ENCODE peak calls at places on chromosomes 5 and 9, in eight cellular contexts. J is ovary, A is stomach, O is tibial nerve, S is right lobe of liver, F is breast epithelium, H is IMR-90, D is uterus. K is an unnamed sample. For H3K4me1, the result is how much of the 10 kb centered on the place peaks cover.

GRCh38 chr5:130471-131175 is 38.7 kb downstream of the PLEKHG4B start:
- DNase-seq in F (no peak), J (no peak), H (peak), S (no peak), D (no peak), O (no peak), A (no peak), K (no peak)

GRCh38 chr5:103582364-103582763 is 19.8 kb upstream of the NUDT12 start:
- DNase-seq in O (no peak), D (no peak), S (no peak), F (no peak), J (no peak), H (peak), A (no peak), K (no peak)

GRCh38 chr5:55154893-55155292 is 5.1 kb upstream of the GPX8 start:
- DNase-seq in O (no peak), J (no peak), D (no peak), H (peak), A (no peak), S (no peak), F (no peak), K (no peak)

GRCh38 chr9:80208662-80209061 is 636.9 kb downstream of the TLE4 start:
- DNase-seq in A (no peak), H (no peak), O (no peak), S (no peak), F (no peak), J (no peak), D (no peak), K (no peak)

GRCh38 chr5:109411627-109412026 is 1.9 kb upstream of the PJA2 start:
- DNase-seq in H (peak), J (no peak), S (no peak), A (no peak), F (no peak), O (no peak), D (no peak), K (no peak)

GRCh38 chr9:12972608-12973589 is 198.1 kb downstream of the LURAP1L start:
- DNase-seq in A (peak), S (peak), D (no peak), J (no peak), O (no peak), H (no peak), F (peak), K (no peak)

GRCh38 chr9:92970467-92970923 is 23.2 kb downstream of the FGD3 start:
- DNase-seq in O (no peak), F (no peak), H (peak), D (no peak), S (no peak), J (no peak), A (peak), K (no peak)

GRCh38 chr9:4225291-4226119 is 74.4 kb downstream of the GLIS3 start:
- DNase-seq in J (no peak), S (no peak), D (no peak), A (no peak), O (no peak), F (no peak), H (peak), K (no peak)

GRCh38 chr9:95008151-95008771 is 281.8 kb downstream of the AOPEP start:
- DNase-seq in F (no peak), J (no peak), O (no peak), A (no peak), D (no peak), S (no peak), H (no peak), K (no peak)

GRCh38 chr9:136808781-136809158 is 1.0 kb downstream of the RABL6 start:
- DNase-seq in J (no peak), S (no peak), O (no peak), F (no peak), A (no peak), D (no peak), H (peak), K (no peak)

GRCh38 chr5:79081779-79082178 is 12.2 kb downstream of the BHMT2 start:
- DNase-seq in F (no peak), S (peak), H (no peak), A (no peak), D (no peak), J (no peak), O (no peak), K (no peak)

GRCh38 chr5:177447611-177448243 is 1.1 kb downstream of the PRR7 start:
- DNase-seq in O (no peak), H (peak), D (peak), J (no peak), A (peak), F (peak), S (peak), K (no peak)

GRCh38 chr9:97990259-97990658 is 7.1 kb downstream of the ANP32B start:
- DNase-seq in F (no peak), S (no peak), H (peak), D (no peak), O (no peak), A (no peak), J (no peak), K (no peak)

GRCh38 chr9:119164716-119165115 is 204.5 kb downstream of the BRINP1 start:
- DNase-seq in J (no peak), D (no peak), O (no peak), F (no peak), H (no peak), S (no peak), A (no peak), K (no peak)

GRCh38 chr5:136396886-136397285 is 31.5 kb upstream of the TRPC7 start:
- DNase-seq in D (no peak), A (no peak), F (no peak), O (no peak), H (no peak), S (no peak), J (no peak), K (no peak)

GRCh38 chr9:111798786-111799185 is 4.0 kb upstream of the SHOC1 start:
- DNase-seq in O (no peak), S (no peak), A (no peak), H (peak), J (no peak), D (no peak), F (no peak), K (no peak)

GRCh38 chr9:86940774-86941173 is 6.5 kb downstream of the GAS1 start:
- DNase-seq in H (no peak), J (no peak), D (no peak), F (no peak), A (no peak), O (no peak), S (no peak), K (no peak)

GRCh38 chr9:89635816-89636215 is 31.0 kb downstream of the GADD45G start:
- DNase-seq in D (no peak), A (no peak), H (no peak), J (no peak), O (no peak), F (no peak), S (no peak), K (peak)

GRCh38 chr9:130935660-130936271 is 3.3 kb downstream of the FIBCD1 start:
- DNase-seq in H (peak), O (no peak), J (no peak), F (no peak), S (no peak), A (no peak), D (no peak), K (no peak)

GRCh38 chr5:54904425-54904824 is 81.0 kb downstream of the ESM1 start:
- DNase-seq in O (no peak), A (no peak), H (peak), F (no peak), J (no peak), D (no peak), S (no peak), K (no peak)

GRCh38 chr5:3155029-3155428 is 403.6 kb upstream of the IRX2 start:
- DNase-seq in S (no peak), F (no peak), H (no peak), O (no peak), A (no peak), D (no peak), J (no peak), K (no peak)

GRCh38 chr9:130660683-130661460 is 3.5 kb upstream of the PRDM12 start:
- DNase-seq in O (no peak), S (no peak), D (no peak), F (no peak), J (no peak), H (no peak), A (no peak), K (no peak)

GRCh38 chr5:124453221-124454032 is 293.0 kb downstream of the ZNF608 start:
- DNase-seq in D (no peak), A (no peak), S (no peak), F (no peak), O (no peak), H (peak), J (no peak), K (no peak)

GRCh38 chr9:135224921-135225541 is 137.6 kb downstream of the OLFM1 start:
- DNase-seq in J (no peak), S (peak), D (no peak), A (no peak), H (no peak), F (no peak), O (no peak), K (no peak)

GRCh38 chr5:180350711-180351110 is 2.4 kb downstream of the GFPT2 start:
- DNase-seq in H (no peak), A (no peak), F (no peak), J (no peak), D (no peak), O (no peak), S (no peak), K (no peak)

GRCh38 chr9:81083821-81084512 is 605.4 kb downstream of the TLE1 start:
- DNase-seq in J (no peak), D (no peak), F (no peak), A (no peak), S (no peak), H (peak), O (no peak), K (no peak)

GRCh38 chr5:92613546-92613945 is 967.5 kb downstream of the NR2F1-AS1 start:
- DNase-seq in F (no peak), A (no peak), H (peak), D (no peak), O (no peak), S (no peak), J (no peak), K (no peak)

GRCh38 chr5:149153751-149154610 is 12.7 kb downstream of the ABLIM3 start:
- DNase-seq in J (no peak), F (no peak), H (peak), A (no peak), O (no peak), S (peak), D (no peak), K (peak)

GRCh38 chr9:86282979-86283535 is 719 bp upstream of the ISCA1 start:
- DNase-seq in H (peak), S (no peak), O (no peak), J (no peak), D (no peak), A (no peak), F (no peak), K (no peak)

GRCh38 chr5:74412064-74412463 is 228.5 kb downstream of the ENC1 start:
- DNase-seq in J (no peak), F (no peak), D (no peak), O (no peak), H (no peak), A (no peak), S (no peak), K (no peak)

GRCh38 chr9:34072868-34073590 is 24.3 kb upstream of the UBAP2 start:
- DNase-seq in D (peak), O (no peak), S (no peak), J (peak), A (peak), H (peak), F (no peak), K (peak)

GRCh38 chr5:61603211-61603908 is 271.3 kb downstream of the ZSWIM6 start:
- DNase-seq in A (no peak), H (no peak), J (no peak), F (peak), O (no peak), D (no peak), S (peak), K (no peak)

GRCh38 chr5:43573058-43573457 is 16.2 kb upstream of the PAIP1 start:
- DNase-seq in J (no peak), D (no peak), A (no peak), F (no peak), S (no peak), H (peak), O (no peak), K (no peak)

GRCh38 chr9:76957258-76957657 is 51.3 kb upstream of the PRUNE2 start:
- DNase-seq in A (no peak), H (no peak), S (no peak), F (no peak), O (no peak), D (no peak), J (no peak), K (no peak)

GRCh38 chr5:154295551-154295950 is 105.0 kb downstream of the GALNT10 start:
- DNase-seq in H (no peak), A (no peak), J (no peak), F (no peak), O (no peak), D (no peak), S (no peak), K (no peak)

GRCh38 chr5:2810644-2811043 is 59.2 kb upstream of the IRX2 start:
- DNase-seq in S (no peak), D (no peak), H (no peak), F (no peak), A (no peak), O (no peak), J (no peak), K (no peak)

GRCh38 chr5:39209924-39210323 is 9.4 kb downstream of the FYB1 start:
- DNase-seq in O (no peak), S (no peak), J (no peak), A (peak), H (no peak), F (no peak), D (no peak), K (no peak)

GRCh38 chr5:73591698-73592501 is 26.4 kb downstream of the UTP15 start:
- DNase-seq in F (no peak), O (no peak), H (peak), S (no peak), J (no peak), D (no peak), A (no peak), K (no peak)

DNA sequence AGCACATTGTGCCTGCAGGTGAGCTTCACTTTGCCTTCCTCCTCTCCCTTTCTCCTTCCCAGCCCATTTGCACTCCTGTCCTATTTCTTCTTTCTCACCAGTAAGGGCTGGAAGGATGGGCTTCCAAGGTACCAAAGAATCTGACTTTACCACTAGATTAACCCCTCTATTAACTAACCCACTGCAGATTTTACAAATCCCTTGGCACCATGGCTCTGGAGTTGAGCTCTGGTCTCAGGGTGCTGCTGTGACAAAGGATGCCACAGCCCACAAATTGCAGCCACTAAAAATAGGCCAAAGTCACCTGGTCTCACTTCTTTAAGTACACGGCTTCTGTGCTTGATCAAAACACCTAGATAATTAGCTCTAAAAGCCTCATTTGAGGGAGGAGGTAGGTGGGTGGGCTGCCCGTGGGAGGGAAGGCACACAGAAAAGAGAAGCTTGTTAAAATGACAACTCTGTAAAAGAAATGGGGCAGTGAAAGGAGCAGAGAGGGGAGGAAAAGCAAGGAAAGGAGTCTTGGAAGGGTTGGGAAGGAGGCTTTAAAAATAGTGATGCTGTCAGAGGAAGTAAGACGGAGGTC is 327.4 kb downstream of the DRD1 start:
- DNase-seq in J (no peak), A (no peak), D (no peak), O (no peak), F (no peak), S (no peak), H (no peak), K (no peak)
- H3K4me1 ChIP-seq in J (under half), A (under half), D (under half), O (under half), F (under half), S (under half), H (under half), K (under half)

DNA sequence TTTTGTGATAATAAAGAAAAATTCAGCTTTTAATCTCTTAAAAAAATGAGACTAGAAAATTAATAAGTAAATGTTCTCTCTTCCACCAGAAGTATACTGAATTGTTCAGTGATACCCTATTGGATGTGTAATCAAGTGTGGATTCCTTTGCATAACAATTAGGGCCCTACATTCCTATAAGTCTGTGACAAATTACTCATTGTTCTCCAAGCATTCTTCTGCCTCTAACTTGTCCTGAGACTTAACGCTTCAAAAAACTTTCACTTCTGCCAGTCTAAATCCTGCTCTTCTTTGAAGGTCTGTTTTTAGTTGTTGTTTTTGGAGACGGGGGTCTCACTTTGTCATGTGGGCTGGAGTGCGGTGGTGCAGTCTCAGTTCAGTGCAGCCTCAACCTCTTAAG is 9.2 kb upstream of the DDX46 start:
- DNase-seq in J (no peak), A (no peak), F (no peak), D (no peak), O (no peak), S (no peak), H (no peak), K (no peak)
- TF ChIP-seq POLR2A in J (no peak), A (no peak), F (no peak), D (no peak), O (no peak), S (no peak), H (no peak), K (no peak)

DNA sequence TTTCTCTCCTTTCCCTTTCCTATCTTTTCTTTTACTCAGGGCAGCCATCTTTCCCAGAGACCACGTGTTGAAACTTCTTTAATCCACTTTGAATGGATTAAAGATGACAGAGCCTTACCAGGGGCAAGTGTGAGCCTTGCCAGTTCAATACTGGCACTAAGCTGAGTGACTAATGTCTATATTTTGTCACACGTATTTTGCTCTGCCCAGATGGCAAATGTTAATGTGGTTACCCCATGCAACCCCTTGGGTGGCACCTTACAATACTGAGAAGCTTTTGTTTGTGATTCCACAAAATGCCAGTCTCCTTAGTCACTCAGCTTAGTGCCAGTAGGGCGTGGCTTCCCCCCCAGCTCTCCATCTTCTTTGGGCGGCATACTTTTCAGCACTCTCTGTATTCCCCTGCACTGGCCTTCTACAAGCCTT is 24.8 kb downstream of the ANXA1 start:
- DNase-seq in D (no peak), F (peak), S (no peak), J (no peak), O (no peak), A (no peak), H (no peak), K (no peak)
- H3K4me1 ChIP-seq in D (under half), F (under half), S (under half), J (under half), O (under half), A (under half), H (under half), K (under half)

GRCh38 chr5:133930061-133930823 is 38.2 kb downstream of the C5orf15 start:
- DNase-seq in A (no peak), F (no peak), J (no peak), D (no peak), H (peak), S (no peak), O (no peak), K (no peak)
- TF ChIP-seq POLR2A in A (no peak), F (no peak), J (no peak), D (no peak), H (no peak), S (no peak), O (no peak), K (no peak)

DNA sequence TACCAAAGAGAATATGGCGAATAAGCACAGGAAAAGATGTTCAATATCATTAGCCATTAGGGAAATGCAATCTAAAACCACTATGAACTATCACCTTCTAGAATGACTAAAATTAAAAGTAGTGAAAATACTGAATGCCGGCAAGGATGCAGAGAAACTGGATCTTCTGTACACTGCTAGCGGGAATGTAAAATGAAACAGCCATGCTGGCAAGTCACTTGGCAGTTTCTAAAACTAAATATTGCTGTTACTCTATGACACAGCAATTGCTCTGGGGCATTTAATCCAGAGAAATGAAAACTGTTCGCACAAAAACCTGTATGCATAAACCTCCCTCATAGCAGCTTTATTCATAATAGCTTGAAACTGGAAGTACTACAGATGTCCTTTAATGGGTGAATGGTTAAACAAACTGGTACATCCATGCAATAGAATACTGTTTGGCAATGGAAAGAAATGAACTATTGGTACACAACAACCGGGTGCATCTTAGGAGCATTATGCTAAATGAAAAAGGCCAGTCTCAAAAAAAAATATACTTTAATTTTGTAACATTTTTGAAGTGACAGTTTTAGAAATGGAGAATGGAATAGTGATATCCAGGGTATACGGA is 167.2 kb downstream of the ARHGAP26 start:
- DNase-seq in D (no peak), A (no peak), O (no peak), F (no peak), S (no peak), H (no peak), J (no peak), K (no peak)
- H3K4me1 ChIP-seq in D (under half), A (under half), O (under half), F (under half), S (under half), H (under half), J (under half), K (under half)

GRCh38 chr5:125550237-125550636 is 803.8 kb upstream of the ZNF608 start:
- DNase-seq in H (peak), J (no peak), A (no peak), S (no peak), O (no peak), D (no peak), F (no peak), K (no peak)
- TF ChIP-seq POLR2A in H (no peak), J (no peak), A (no peak), S (no peak), O (no peak), D (no peak), F (no peak), K (no peak)

DNA sequence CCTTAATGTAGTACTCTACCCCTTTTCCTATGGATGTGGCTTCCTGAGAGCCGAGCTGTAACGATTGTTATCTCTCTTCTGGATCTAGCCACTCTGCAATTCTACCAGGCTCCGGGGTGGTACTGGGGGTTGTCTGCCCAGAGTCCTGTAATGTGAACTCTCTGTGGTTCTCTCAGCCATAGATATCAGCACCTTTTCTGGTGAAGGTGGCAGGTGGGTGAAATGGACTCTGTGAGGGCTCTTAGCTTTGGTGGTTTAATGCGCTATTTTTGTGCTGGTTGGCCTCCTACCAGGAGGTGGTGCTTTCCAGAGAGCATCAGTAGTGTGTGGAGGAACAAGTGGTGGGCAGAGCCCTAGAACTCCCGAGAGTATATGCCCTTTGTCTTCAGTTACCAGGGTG is 122.1 kb downstream of the GABRG2 start:
- DNase-seq in A (no peak), D (no peak), S (no peak), J (no peak), O (no peak), H (no peak), F (no peak), K (no peak)
- H3K4me1 ChIP-seq in A (under half), D (under half), S (under half), J (under half), O (under half), H (under half), F (under half), K (under half)